ENCODE peak calls at places on chromosomes 7 and 10, in six cellular contexts. M is HCT116, Y is GM23338, C is H1, K is PC-3, E is DND-41. V is an unnamed sample.

GRCh38 chr10:97818572-97818971 is 31.1 kb upstream of the GOLGA7B start:
- DNase-seq in Y (no peak), K (no peak), M (no peak), C (no peak), E (no peak), V (no peak)

GRCh38 chr10:108421256-108421655 is 1256.8 kb upstream of the SORCS1 start:
- DNase-seq in C (no peak), E (no peak), K (no peak), M (no peak), Y (no peak), V (no peak)

GRCh38 chr10:95832216-95833037 is 75.3 kb upstream of the CC2D2B start:
- DNase-seq in M (no peak), K (no peak), Y (no peak), E (no peak), C (no peak), V (no peak)

GRCh38 chr7:2071133-2071832 is 161.5 kb downstream of the MAD1L1 start:
- DNase-seq in Y (peak), K (no peak), M (no peak), C (no peak), E (no peak), V (no peak)

GRCh38 chr10:32054087-32054486 is 2.1 kb downstream of the KIF5B start:
- DNase-seq in K (peak), M (no peak), Y (peak), E (no peak), C (no peak), V (no peak)

GRCh38 chr10:12720217-12720981 is 281.1 kb downstream of the CCDC3 start:
- DNase-seq in C (no peak), K (peak), Y (no peak), M (peak), E (no peak), V (no peak)

GRCh38 chr10:132806126-132807061 is 20.4 kb upstream of the NKX6-2 start:
- DNase-seq in E (no peak), K (no peak), C (no peak), Y (no peak), M (no peak), V (no peak)

GRCh38 chr7:132410385-132410784 is 165.9 kb downstream of the PLXNA4 start:
- DNase-seq in M (no peak), K (no peak), E (no peak), C (no peak), Y (no peak), V (no peak)

GRCh38 chr10:62045765-62046521 is 144.4 kb downstream of the ARID5B start:
- DNase-seq in K (peak), C (no peak), M (no peak), Y (no peak), E (no peak), V (no peak)

GRCh38 chr10:48649349-48649944 is 35.2 kb upstream of the WDFY4 start:
- DNase-seq in C (peak), Y (no peak), K (no peak), M (no peak), E (no peak), V (peak)

GRCh38 chr7:107938448-107939250 is 47.7 kb downstream of the DLD start:
- DNase-seq in Y (no peak), E (no peak), K (no peak), M (no peak), C (no peak), V (no peak)

GRCh38 chr7:12623885-12624498 is 53.5 kb downstream of the SCIN start:
- DNase-seq in E (no peak), K (peak), C (no peak), Y (peak), M (peak), V (peak)

GRCh38 chr10:118504044-118504944 is 91.2 kb downstream of the PRLHR start:
- DNase-seq in Y (peak), K (peak), C (no peak), E (no peak), M (peak), V (no peak)

GRCh38 chr7:37320140-37320839 is 128.4 kb downstream of the ELMO1 start:
- DNase-seq in K (no peak), M (no peak), E (no peak), C (no peak), Y (no peak), V (no peak)

GRCh38 chr10:21406595-21407218 is 118.8 kb downstream of the SKIDA1 start:
- DNase-seq in Y (no peak), K (no peak), M (no peak), E (no peak), C (no peak), V (no peak)

GRCh38 chr7:148142660-148143248 is 447.8 kb upstream of the C7orf33 start:
- DNase-seq in K (peak), Y (peak), E (peak), C (no peak), M (peak), V (peak)

GRCh38 chr7:100829150-100829716 is 1.9 kb upstream of the EPHB4 start:
- DNase-seq in C (no peak), E (no peak), M (no peak), Y (peak), K (no peak), V (no peak)

GRCh38 chr7:47087866-47088265 is 494.0 kb downstream of the TNS3 start:
- DNase-seq in E (no peak), Y (no peak), M (no peak), C (no peak), K (peak), V (no peak)

GRCh38 chr10:97800474-97800873 is 28.7 kb upstream of the SFRP5 start:
- DNase-seq in Y (no peak), M (no peak), K (no peak), C (no peak), E (no peak), V (no peak)

GRCh38 chr10:91022924-91023707 is 102.2 kb upstream of the ANKRD1 start:
- DNase-seq in M (no peak), E (no peak), K (no peak), C (no peak), Y (no peak), V (no peak)

GRCh38 chr10:2143213-2143882 is 406.0 kb upstream of the ADARB2 start:
- DNase-seq in K (no peak), Y (no peak), C (no peak), E (no peak), M (no peak), V (no peak)

GRCh38 chr10:50286517-50286916 is 35.2 kb upstream of the ASAH2 start:
- DNase-seq in K (no peak), E (no peak), C (no peak), Y (no peak), M (no peak), V (no peak)

GRCh38 chr7:139431010-139431409 is 52.5 kb downstream of the KLRG2 start:
- DNase-seq in Y (no peak), K (peak), E (no peak), M (peak), C (no peak), V (no peak)

GRCh38 chr10:30114401-30114800 is 55.0 kb upstream of the JCAD start:
- DNase-seq in K (peak), C (no peak), M (no peak), E (no peak), Y (no peak), V (no peak)

GRCh38 chr7:1431226-1431625 is 28.0 kb downstream of the MICALL2 start:
- DNase-seq in C (no peak), E (no peak), K (no peak), M (no peak), Y (no peak), V (no peak)

GRCh38 chr7:133940368-133940767 is 186.8 kb upstream of the LRGUK start:
- DNase-seq in K (no peak), E (no peak), M (no peak), Y (no peak), C (no peak), V (no peak)

GRCh38 chr10:22624289-22624738 is 90.1 kb downstream of the PIP4K2A start:
- DNase-seq in K (peak), M (no peak), Y (peak), C (no peak), E (no peak), V (no peak)

GRCh38 chr7:3239291-3239691 is 61.8 kb upstream of the SDK1 start:
- DNase-seq in M (no peak), Y (no peak), C (no peak), E (no peak), K (peak), V (no peak)

GRCh38 chr10:49600046-49600445 is 10.1 kb upstream of the SLC18A3 start:
- DNase-seq in K (no peak), Y (no peak), C (no peak), E (no peak), M (no peak), V (no peak)

GRCh38 chr7:55439627-55440026 is 74.5 kb downstream of the LANCL2 start:
- DNase-seq in M (no peak), K (peak), Y (no peak), E (peak), C (no peak), V (no peak)

GRCh38 chr7:123562121-123562520 is 4.5 kb upstream of the NDUFA5 start:
- DNase-seq in E (peak), C (no peak), Y (no peak), M (no peak), K (no peak), V (no peak)

GRCh38 chr7:80641548-80641947 is 3.1 kb downstream of the CD36 start:
- DNase-seq in M (no peak), Y (no peak), C (no peak), K (no peak), E (no peak), V (no peak)

GRCh38 chr7:17369686-17370426 is 71.4 kb downstream of the AHR start:
- DNase-seq in K (peak), M (no peak), E (no peak), Y (peak), C (no peak), V (peak)

GRCh38 chr10:89516149-89516832 is 19.1 kb downstream of the SLC16A12 start:
- DNase-seq in E (no peak), K (peak), C (no peak), M (no peak), Y (peak), V (no peak)

GRCh38 chr10:49296826-49297225 is 2.1 kb upstream of the C10orf71 start:
- DNase-seq in E (no peak), M (no peak), K (no peak), C (no peak), Y (no peak), V (no peak)

GRCh38 chr7:74312418-74313021 is 23.3 kb downstream of the CLIP2 start:
- DNase-seq in E (no peak), K (peak), M (peak), Y (no peak), C (no peak), V (no peak)

GRCh38 chr7:14748461-14748860 is 154.1 kb downstream of the DGKB start:
- DNase-seq in E (no peak), K (peak), C (no peak), M (peak), Y (no peak), V (no peak)

GRCh38 chr10:104317195-104318095 is 20.8 kb downstream of the ITPRIP start:
- DNase-seq in Y (no peak), C (no peak), E (no peak), K (peak), M (no peak), V (peak)

GRCh38 chr10:104315486-104315921 is 22.8 kb downstream of the ITPRIP start:
- DNase-seq in Y (no peak), M (no peak), K (no peak), C (no peak), E (no peak), V (no peak)

GRCh38 chr10:104318810-104319684 is 19.2 kb downstream of the ITPRIP start:
- DNase-seq in E (no peak), C (no peak), M (no peak), Y (no peak), K (no peak), V (no peak)

GRCh38 chr10:104316321-104317099 is 21.8 kb downstream of the ITPRIP start:
- DNase-seq in E (no peak), M (no peak), C (no peak), K (no peak), Y (no peak), V (no peak)

DNA sequence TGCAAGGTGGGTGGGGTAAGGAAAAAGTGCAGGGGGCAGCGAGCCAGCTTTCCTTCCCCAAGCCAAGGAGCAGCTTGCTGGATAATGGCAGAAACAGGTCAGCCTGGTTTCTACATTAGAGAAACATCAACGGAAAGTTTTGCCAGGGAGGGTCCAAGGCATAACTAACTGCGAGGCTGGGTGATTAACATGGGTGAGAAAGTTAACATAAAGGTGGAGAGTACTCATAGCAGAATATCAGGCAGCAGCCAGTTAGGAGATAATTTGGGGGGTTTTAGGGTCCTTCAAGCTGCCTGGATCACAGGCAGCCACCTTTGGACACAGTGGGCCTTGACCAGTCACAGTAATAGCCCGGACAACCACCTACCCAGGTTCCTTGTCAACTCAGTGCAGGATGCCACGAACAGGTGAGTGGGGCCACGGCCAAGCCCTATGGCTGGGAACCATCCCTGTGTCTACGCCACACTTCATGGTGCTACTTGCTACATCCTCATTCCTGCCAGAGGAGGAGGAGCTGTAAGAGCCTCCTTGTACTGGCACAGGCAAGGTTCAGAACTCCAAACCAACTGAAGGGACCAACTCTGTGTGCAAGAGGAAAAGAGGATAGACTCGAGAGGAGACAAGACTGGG is 20.1 kb downstream of the ITPRIP start:
- DNase-seq in C (no peak), Y (no peak), K (no peak), E (no peak), M (no peak), V (no peak)
- H3K4me2 ChIP-seq in C (no peak), Y (peak), K (peak), E (no peak), M (peak), V (peak)

DNA sequence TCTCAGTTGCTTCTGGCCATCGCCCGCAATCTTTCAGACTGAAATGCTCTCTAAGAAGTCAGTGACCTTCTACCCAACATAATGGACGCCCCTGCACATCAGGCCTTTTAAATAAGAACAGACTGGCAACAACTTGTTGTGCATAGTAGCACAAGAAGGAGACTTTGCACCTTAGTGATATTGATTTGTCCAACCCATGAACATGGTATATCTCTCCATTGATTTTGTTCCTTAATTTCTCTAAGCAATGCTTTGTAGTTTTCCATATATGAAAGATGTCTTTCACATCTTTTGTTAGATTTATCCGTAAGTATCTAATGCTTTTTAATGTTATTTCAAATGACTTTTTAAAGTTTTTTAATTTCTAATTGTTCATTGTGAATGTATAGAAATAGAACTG is 4.3 kb downstream of the IL15RA start:
- DNase-seq in C (no peak), E (no peak), K (no peak), M (no peak), Y (no peak), V (no peak)
- H3K4me2 ChIP-seq in C (no peak), E (no peak), K (no peak), M (no peak), Y (no peak), V (no peak)

DNA sequence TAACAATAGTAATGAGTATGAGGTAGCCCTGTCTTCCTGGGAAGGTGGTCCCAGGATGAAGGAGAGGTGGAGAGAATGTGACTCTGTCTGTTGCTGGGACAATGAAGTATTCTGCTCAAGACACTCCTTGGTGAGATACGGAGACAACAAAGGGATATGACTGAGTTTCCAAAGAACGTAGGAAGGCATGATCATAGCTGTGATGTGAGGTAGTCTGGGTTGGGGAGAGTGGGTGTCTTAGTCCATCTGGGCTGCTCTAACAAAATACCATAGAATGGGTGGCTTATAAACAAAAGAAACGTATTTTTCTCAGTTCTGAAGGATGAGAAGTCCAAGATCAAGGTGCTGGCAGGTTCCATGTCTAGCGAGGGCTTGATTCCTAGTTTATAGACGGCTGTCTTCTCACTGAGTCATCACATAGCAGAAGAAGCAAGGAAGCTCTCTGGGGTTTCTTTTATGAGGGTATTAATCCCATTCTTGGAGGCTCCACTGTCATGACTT is 84.9 kb upstream of the RHOBTB1 start:
- DNase-seq in Y (no peak), E (no peak), K (peak), C (no peak), M (no peak), V (no peak)
- H3K4me2 ChIP-seq in Y (no peak), E (no peak), K (no peak), C (no peak), M (no peak), V (no peak)

DNA sequence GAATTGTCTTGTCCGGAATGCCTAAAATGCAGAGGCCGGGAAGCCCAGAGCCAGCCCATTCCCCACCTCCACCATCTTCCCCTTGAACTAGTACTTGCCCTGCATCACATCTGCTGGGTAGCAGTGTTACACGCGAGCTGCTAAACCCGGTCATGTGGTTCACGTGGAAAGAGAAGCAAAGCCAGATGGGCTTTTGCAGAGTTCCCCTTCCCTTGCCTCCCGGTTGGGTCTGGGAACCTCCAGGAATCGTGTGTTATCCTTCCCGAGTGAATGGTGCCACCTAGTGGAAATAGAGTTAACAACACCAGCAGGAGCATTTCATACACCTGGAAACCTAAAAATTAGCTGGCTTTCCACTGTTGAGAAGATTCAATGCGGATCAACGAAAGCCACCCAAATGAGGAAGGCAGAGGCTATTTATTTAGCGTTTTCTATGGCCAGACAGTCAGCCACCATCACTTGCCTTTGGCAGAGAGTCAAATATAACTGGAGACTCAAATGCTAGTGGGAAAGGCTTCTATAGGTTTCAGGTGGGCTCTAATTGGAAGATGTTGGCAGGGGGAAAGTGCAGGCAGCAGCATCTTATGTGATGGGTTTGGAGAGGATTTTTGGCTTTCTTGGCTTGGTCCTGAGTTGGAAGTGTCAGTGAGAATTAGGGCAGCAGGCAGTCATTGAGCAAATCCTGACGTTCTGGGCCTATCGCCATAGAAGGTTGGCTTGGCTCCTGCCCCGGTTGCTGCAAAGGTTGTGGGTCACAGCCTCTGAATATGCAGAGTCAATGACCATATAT is 12.9 kb upstream of the DENND2A start:
- DNase-seq in Y (peak), C (peak), K (peak), M (peak), E (peak), V (peak)
- H3K4me2 ChIP-seq in Y (no peak), C (no peak), K (no peak), M (no peak), E (peak), V (no peak)

GRCh38 chr7:114949227-114949626 is 27.3 kb downstream of the MDFIC start:
- DNase-seq in M (no peak), C (no peak), Y (no peak), E (no peak), K (no peak), V (no peak)
- H3K4me2 ChIP-seq in M (no peak), C (no peak), Y (no peak), E (no peak), K (no peak), V (no peak)

DNA sequence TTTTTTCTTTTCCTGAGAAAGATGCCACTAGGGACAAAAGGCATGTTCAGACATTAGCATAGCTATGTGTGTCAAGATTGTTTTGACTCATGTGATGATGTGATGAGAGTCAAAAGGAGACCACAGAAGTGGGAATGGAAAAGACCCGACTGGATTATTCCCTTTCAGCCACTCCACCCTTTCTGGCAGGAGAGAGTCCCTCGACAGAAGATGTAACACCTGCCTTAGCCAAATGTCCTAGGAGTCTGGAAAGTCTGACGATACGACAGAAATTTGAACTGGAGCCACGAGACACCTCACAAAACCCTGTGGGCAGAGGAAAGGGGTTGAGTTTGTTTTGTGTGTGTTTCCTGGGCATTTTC is 243.3 kb upstream of the GLI3 start:
- DNase-seq in Y (no peak), C (no peak), K (no peak), E (no peak), M (no peak), V (no peak)
- H3K4me2 ChIP-seq in Y (no peak), C (no peak), K (peak), E (no peak), M (no peak), V (no peak)

GRCh38 chr7:105641236-105641810 is 60.0 kb upstream of the EFCAB10 start:
- DNase-seq in M (no peak), Y (no peak), K (no peak), E (no peak), C (no peak), V (no peak)
- H3K4me2 ChIP-seq in M (no peak), Y (no peak), K (no peak), E (no peak), C (no peak), V (no peak)

GRCh38 chr7:27917774-27918314 is 177.9 kb downstream of the TAX1BP1 start:
- DNase-seq in K (peak), Y (no peak), M (no peak), E (no peak), C (no peak), V (peak)
- H3K4me2 ChIP-seq in K (peak), Y (no peak), M (peak), E (no peak), C (no peak), V (peak)

GRCh38 chr10:79171504-79171903 is 102.7 kb downstream of the ZMIZ1 start:
- DNase-seq in M (no peak), E (no peak), K (no peak), C (no peak), Y (no peak), V (no peak)

GRCh38 chr10:79173582-79174262 is 105.0 kb downstream of the ZMIZ1 start:
- DNase-seq in E (no peak), Y (no peak), K (no peak), C (no peak), M (no peak), V (no peak)

GRCh38 chr10:79170226-79170752 is 101.5 kb downstream of the ZMIZ1 start:
- DNase-seq in M (no peak), Y (no peak), C (no peak), K (no peak), E (no peak), V (no peak)

GRCh38 chr10:79176052-79176501 is 107.3 kb downstream of the ZMIZ1 start:
- DNase-seq in K (no peak), Y (no peak), C (no peak), M (no peak), E (no peak), V (no peak)

GRCh38 chr10:79172881-79173280 is 104.1 kb downstream of the ZMIZ1 start:
- DNase-seq in K (no peak), M (no peak), C (no peak), Y (no peak), E (no peak), V (no peak)
- H3K4me2 ChIP-seq in K (no peak), M (no peak), C (no peak), Y (no peak), E (no peak), V (no peak)